ENCODE peak calls at places on chromosomes 11 and 22, in five cellular contexts. G is neural progenitor cell, T is IMR-90, M is GM23248, Y is fibroblast of lung. X is an unnamed sample.

GRCh38 chr22:33013051-33013450 is 45.1 kb downstream of the SYN3 start:
- DNase-seq in Y (no peak), G (no peak), M (no peak), T (no peak), X (no peak)

GRCh38 chr11:66081505-66081904 is 11.4 kb downstream of the PACS1 start:
- DNase-seq in Y (peak; percentile 42), G (no peak), M (peak; percentile 29), T (no peak), X (peak; percentile 47)

GRCh38 chr22:38831166-38831945 is 12.5 kb downstream of the NPTXR start:
- DNase-seq in Y (peak; percentile 76), G (no peak), M (peak; percentile 72), T (peak; percentile 60), X (peak; percentile 48)

GRCh38 chr11:12864316-12865156 is 144.6 kb upstream of the RASSF10 start:
- DNase-seq in T (peak; percentile 96), Y (peak; percentile 92), M (peak; percentile 46), G (peak; percentile 90), X (peak; percentile 71)

GRCh38 chr11:124569697-124570096 is at the start of gene OR8A1:
- DNase-seq in G (no peak), Y (no peak), T (no peak), M (no peak), X (no peak)

GRCh38 chr11:78952866-78953265 is 378.2 kb upstream of the NARS2 start:
- DNase-seq in G (no peak), M (no peak), T (no peak), Y (no peak), X (no peak)

GRCh38 chr11:114075891-114076441 is 16.5 kb downstream of the ZBTB16 start:
- DNase-seq in T (peak; percentile 24), G (peak; percentile 71), Y (peak; percentile 12), M (peak; percentile 85), X (peak; percentile 68)

GRCh38 chr11:132463941-132464340 is 1068.4 kb downstream of the OPCML start:
- DNase-seq in T (no peak), Y (peak; percentile 30), M (peak; percentile 13), G (no peak), X (peak; percentile 82)

GRCh38 chr11:70628881-70629844 is 230.8 kb downstream of the CTTN start:
- DNase-seq in G (no peak), Y (no peak), T (no peak), M (no peak), X (peak; percentile 19)

GRCh38 chr22:21866821-21867527 is 471 bp downstream of the MAPK1 start:
- DNase-seq in G (peak; percentile 62), M (peak; percentile 69), Y (no peak), T (no peak), X (peak; percentile 67)

GRCh38 chr22:23058063-23058462 is 12.3 kb upstream of the GNAZ start:
- DNase-seq in G (no peak), T (no peak), Y (no peak), M (no peak), X (no peak)

GRCh38 chr11:100830295-100830694 is 143.2 kb downstream of the ARHGAP42 start:
- DNase-seq in G (peak; percentile 30), M (no peak), Y (peak; percentile 57), T (no peak), X (no peak)

GRCh38 chr11:292211-293121 is 3.5 kb downstream of the PGGHG start:
- DNase-seq in G (no peak), T (no peak), M (no peak), Y (no peak), X (no peak)

GRCh38 chr11:440065-441042 is 1.5 kb downstream of the ANO9 start:
- DNase-seq in G (no peak), M (peak; percentile 34), Y (no peak), T (no peak), X (no peak)

GRCh38 chr11:102237096-102237735 is 80.1 kb upstream of the BIRC3 start:
- DNase-seq in M (peak; percentile 72), G (peak; percentile 25), T (peak; percentile 62), Y (peak; percentile 89), X (peak; percentile 35)

GRCh38 chr11:120894207-120894989 is 129.5 kb upstream of the TBCEL start:
- DNase-seq in M (no peak), Y (no peak), G (no peak), T (no peak), X (no peak)

GRCh38 chr11:73428227-73428626 is 52.0 kb downstream of the RELT start:
- DNase-seq in T (no peak), G (no peak), M (no peak), Y (no peak), X (no peak)

GRCh38 chr22:31937328-31937727 is 7.0 kb upstream of the YWHAH start:
- DNase-seq in G (no peak), Y (no peak), T (no peak), M (no peak), X (no peak)

GRCh38 chr11:73114110-73114834 is 27.8 kb downstream of the FCHSD2 start:
- DNase-seq in T (no peak), M (no peak), G (no peak), Y (no peak), X (no peak)

DNA sequence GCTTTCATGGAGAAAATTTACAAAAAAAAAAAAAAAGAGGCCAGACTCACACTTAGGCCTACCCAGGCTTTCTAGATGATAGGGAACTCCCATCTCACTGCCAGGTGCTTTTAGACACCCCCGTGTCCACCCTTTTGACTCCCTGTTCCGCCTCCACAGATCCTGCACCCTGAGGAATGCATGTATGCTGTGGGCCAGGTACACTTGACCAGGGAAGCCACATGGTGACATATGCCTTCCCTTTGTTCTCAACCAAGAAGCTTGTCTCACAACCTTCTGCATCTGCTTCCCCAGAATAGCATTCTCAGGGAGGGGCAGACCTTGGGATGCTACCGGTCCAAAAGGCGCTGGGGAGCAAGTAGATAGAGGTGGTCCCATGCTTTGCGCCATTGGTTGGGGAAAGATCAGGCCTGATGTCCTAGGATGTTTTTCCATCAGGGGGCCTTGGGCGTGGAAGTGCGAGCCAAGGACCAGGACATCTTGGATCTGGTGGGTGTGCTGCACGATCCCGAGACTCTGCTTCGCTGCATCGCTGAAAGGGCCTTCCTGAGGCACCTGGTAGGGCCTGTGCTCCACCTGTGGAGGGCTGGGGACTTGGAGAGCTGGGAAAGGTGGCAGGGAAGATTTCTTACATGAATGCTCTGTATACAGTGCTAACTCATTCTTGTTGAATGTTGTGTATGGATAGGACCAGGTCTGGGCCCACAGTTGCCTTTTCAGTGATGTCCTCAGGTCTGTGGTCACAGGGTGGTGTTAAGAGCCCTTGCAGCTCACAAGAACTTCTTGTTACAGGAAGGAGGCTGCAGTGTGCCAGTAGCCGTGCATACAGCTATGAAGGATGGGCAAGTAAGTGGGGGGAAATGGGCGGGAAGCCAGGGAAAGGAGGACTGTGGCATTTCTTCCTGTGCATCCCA is 7.5 kb downstream of the HMBS start:
- DNase-seq in M (peak; percentile 8), G (no peak), T (no peak), Y (no peak), X (no peak)
- H3K9ac ChIP-seq in M (peak overlapping the region; percentile 87), G (peak overlapping the region; percentile 84), T (peak overlapping the region; percentile 89), Y (no peak overlapping the region), X (peak overlapping the region; percentile 88)

DNA sequence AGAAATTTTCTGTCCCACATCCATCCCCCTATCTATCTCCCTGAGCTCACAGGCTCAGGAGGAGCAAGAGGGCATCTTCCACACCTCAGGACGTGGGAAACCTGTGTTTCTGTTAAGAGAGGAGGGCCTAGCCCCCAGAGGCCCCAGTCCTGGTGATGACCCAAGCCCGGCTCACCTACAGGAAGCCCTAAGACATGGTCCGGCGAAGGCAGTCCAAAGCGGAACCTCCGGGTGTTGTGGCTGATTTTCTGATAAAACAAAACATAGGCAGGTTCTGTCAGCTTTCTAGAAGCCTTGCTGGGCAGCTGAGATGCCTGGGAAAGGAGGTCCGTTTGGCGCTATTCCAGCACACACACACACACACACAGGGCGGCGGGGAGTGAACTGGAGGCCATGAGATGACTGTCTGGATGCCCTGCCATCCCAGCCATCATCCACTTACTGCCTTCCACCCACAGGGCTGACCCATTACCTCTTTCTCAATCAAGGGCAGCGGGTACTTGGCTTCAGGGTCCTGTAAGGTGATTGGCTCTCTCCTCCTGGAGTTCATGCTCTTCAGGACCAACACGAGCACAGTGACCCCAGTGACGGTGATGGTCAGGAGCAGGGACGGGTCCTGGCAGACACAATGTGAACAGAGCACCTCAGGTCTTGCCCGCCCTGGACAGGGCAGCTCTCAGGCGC is 882 bp downstream of the CYB5R2 start:
- DNase-seq in Y (no peak), T (no peak), G (no peak), M (no peak), X (no peak)
- H3K4me3 ChIP-seq in Y (peak overlapping the region; percentile 63), T (no peak overlapping the region), G (no peak overlapping the region), M (no peak overlapping the region), X (peak overlapping the region; percentile 76)

DNA sequence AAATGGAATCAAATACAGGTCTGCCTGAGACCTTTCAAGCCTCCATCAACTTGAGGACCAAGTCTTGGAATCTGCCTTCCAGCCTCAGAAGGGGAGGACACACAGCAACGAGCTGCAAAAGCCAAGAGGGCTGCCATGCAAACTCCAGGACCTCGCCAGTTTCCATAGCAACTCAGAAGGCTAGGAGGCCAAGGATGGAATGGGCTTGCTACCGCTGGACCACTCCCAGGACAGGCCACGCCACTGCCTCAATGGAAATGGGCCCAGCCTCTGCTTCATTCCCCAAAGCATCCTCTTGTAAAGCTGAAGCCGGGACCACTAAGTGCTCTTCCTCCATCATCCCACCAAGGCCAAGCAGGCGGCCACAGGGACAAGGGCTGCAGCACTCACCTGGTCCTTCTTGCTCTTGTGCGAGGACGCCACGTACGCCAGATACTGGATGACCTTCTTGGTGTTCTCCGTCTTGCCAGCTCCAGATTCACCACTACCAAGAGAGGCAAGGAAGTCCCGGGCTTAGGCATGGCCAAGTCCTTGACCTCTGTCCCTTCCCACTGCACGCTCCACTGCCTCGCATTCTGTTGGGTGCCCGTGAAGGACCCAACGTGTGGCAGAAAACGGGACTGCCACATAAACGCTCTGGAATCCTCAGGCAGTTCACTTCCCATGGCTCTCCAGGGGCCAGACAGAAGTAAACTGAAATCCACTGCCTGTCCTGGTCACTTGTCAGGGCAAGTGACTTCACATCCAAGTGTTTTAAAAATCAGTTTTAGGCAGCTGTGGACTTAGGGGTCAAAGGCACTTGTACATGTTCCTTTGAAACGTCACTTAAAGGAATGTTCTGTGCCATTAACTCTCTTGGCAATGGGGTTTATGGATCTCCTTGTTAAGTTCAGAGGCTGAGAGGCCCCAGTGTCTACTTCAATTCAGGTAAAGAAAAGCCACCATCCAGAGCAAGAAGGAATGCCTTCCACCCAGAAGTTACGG is 61.3 kb downstream of the MYH9 start:
- DNase-seq in G (no peak), M (no peak), Y (no peak), T (no peak), X (no peak)
- H3K4me1 ChIP-seq in G (peaks cover 23% of the 10 kb centered on the region), M (peaks cover 63% of the 10 kb centered on the region), Y (peaks cover 83% of the 10 kb centered on the region), T (peaks cover 69% of the 10 kb centered on the region), X (peaks cover 61% of the 10 kb centered on the region)

DNA sequence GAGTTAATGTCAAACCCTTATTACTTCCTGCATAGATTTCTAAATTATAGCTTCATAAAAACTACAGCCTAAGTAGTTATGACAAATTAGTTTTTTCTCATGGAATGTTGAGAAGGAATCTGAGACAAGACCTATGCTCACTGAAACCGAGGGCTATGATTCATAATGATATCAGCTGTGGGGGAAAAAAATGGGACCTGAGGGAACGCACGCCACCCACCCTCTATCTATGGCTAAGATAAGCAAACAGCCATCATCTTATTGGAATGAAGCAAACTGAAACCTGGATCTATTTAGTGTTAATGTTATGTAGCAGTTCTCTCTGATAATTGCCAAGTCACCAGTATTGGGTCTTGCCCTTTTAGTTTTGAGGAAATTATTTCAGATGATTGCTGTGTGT is 906.9 kb upstream of the RAG2 start:
- DNase-seq in G (no peak), M (peak; percentile 38), T (peak; percentile 95), Y (peak; percentile 97), X (peak; percentile 76)
- H3K9ac ChIP-seq in G (no peak overlapping the region), M (no peak overlapping the region), T (no peak overlapping the region), Y (no peak overlapping the region), X (peak overlapping the region; percentile 57)

GRCh38 chr11:14626650-14627049 is 17.0 kb upstream of the PDE3B start:
- DNase-seq in M (no peak), Y (no peak), T (no peak), G (no peak), X (no peak)
- H3K4me3 ChIP-seq in M (no peak overlapping the region), Y (no peak overlapping the region), T (no peak overlapping the region), G (no peak overlapping the region), X (no peak overlapping the region)

X was measured in adipocyte.